ENCODE peak calls at places on chromosomes 4 and X, in eight cellular contexts. G is GM23248, B is hepatocyte, D is esophagus squamous epithelium, W is lower lobe of right lung, T is H1, M is iPS DF 6.9, L is tibial nerve. V is an unnamed sample.

GRCh38 chr4:71074452-71075299 is 81.2 kb downstream of the DCK start:
- DNase-seq in G (peak; percentile 49), B (no peak), D (no peak), W (no peak), T (no peak), M (no peak), L (no peak), V (no peak)

GRCh38 chrX:24169211-24169610 is 19.7 kb downstream of the ZFX start:
- DNase-seq in G (peak; percentile 17), B (no peak), D (no peak), W (no peak), T (no peak), M (no peak), L (no peak), V (no peak)

GRCh38 chrX:2572740-2573139 is 72.0 kb upstream of the DHRSX start:
- DNase-seq in G (peak; percentile 74), B (no peak), D (no peak), W (no peak), T (no peak), M (no peak), L (no peak), V (no peak)

GRCh38 chr4:141417387-141417786 is 196.7 kb downstream of the ZNF330 start:
- DNase-seq in G (peak; percentile 79), B (no peak), D (no peak), W (no peak), T (no peak), M (no peak), L (no peak), V (no peak)

GRCh38 chr4:17236686-17237085 is 275.2 kb downstream of the QDPR start:
- DNase-seq in G (peak; percentile 87), B (no peak), D (no peak), W (no peak), T (no peak), M (no peak), L (no peak), V (no peak)

GRCh38 chrX:140362861-140363260 is 142.0 kb downstream of the SOX3 start:
- DNase-seq in G (no peak), B (no peak), D (no peak), W (no peak), T (no peak), M (no peak), L (no peak), V (no peak)

GRCh38 chr4:6524436-6524835 is 50.6 kb upstream of the MAN2B2 start:
- DNase-seq in G (no peak), B (no peak), D (no peak), W (no peak), T (no peak), M (no peak), L (no peak), V (no peak)

GRCh38 chrX:2497961-2498780 is 2.6 kb downstream of the DHRSX start:
- DNase-seq in G (peak; percentile 55), B (peak; percentile 66), D (no peak), W (no peak), T (no peak), M (no peak), L (peak; percentile 20), V (no peak)

GRCh38 chr4:80306255-80306654 is 29.3 kb upstream of the CFAP299 start:
- DNase-seq in G (peak; percentile 66), B (no peak), D (no peak), W (no peak), T (no peak), M (no peak), L (no peak), V (no peak)

GRCh38 chr4:25107827-25108516 is 52.3 kb downstream of the SEPSECS start:
- DNase-seq in G (no peak), B (no peak), D (no peak), W (no peak), T (no peak), M (no peak), L (no peak), V (no peak)

GRCh38 chrX:39331062-39331704 is 529.9 kb downstream of the MID1IP1 start:
- DNase-seq in G (no peak), B (no peak), D (no peak), W (no peak), T (no peak), M (no peak), L (no peak), V (no peak)

DNA sequence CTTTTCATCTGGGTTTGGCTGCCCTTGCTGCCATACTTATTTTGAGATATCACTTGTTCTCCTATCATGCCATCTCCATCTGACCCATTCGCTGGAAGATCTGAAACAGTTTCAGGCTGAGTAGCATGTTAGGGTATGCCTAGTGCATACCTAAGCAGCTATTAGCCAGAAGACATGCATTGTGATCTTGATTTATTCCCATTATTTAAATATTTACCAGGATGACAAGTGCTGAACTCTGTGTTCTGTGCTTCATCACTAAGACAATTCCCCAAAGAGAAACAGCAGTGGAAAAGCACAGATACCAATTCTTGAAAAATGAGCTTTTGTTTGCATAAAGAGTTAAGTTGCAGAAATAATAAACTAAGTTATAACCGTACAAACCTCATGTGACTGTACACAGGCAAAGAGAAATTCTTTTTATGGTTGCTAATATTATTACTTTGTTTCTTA is 271.0 kb upstream of the ARSJ start:
- DNase-seq in G (no peak), B (no peak), D (no peak), W (no peak), T (no peak), M (no peak), L (no peak), V (no peak)
- H3K27ac ChIP-seq in G (no peak overlapping the region), B (no peak overlapping the region), D (no peak overlapping the region), W (no peak overlapping the region), T (no peak overlapping the region), M (no peak overlapping the region), L (no peak overlapping the region), V (no peak overlapping the region)

GRCh38 chrX:107449490-107450175 is at the start of gene FRMPD3:
- DNase-seq in G (peak; percentile 39), B (peak; percentile 26), D (no peak), W (no peak), T (no peak), M (no peak), L (no peak), V (peak; percentile 77)
- H3K4me3 ChIP-seq in G (peak within 1 kb of the TSS; percentile 43), B (peak within 1 kb of the TSS; percentile 8), D (peak within 1 kb of the TSS; percentile 65), W (peak within 1 kb of the TSS; percentile 43), T (peak within 1 kb of the TSS; percentile 75), M (peak within 1 kb of the TSS; percentile 38), L (peak within 1 kb of the TSS; percentile 50), V (peak within 1 kb of the TSS; percentile 41)

GRCh38 chr4:92234393-92235176 is 69.2 kb upstream of the GRID2 start:
- DNase-seq in G (peak; percentile 92), B (peak; percentile 59), D (no peak), W (no peak), T (no peak), M (no peak), L (no peak), V (no peak)
- H3K4me1 ChIP-seq in G (peaks cover 32% of the 10 kb centered on the region), B (peaks cover 6% of the 10 kb centered on the region), D (no peaks in the 10 kb centered on the region), W (peaks cover 4% of the 10 kb centered on the region), T (no peaks in the 10 kb centered on the region), M (no peaks in the 10 kb centered on the region), L (no peaks in the 10 kb centered on the region), V (no peaks in the 10 kb centered on the region)

GRCh38 chr4:110678517-110678916 is 55.6 kb upstream of the PITX2 start:
- DNase-seq in G (no peak), B (no peak), D (no peak), W (no peak), T (no peak), M (no peak), L (no peak), V (no peak)

GRCh38 chr4:110682311-110682710 is 59.4 kb upstream of the PITX2 start:
- DNase-seq in G (peak; percentile 33), B (no peak), D (no peak), W (no peak), T (no peak), M (no peak), L (no peak), V (no peak)

GRCh38 chr4:110683600-110683999 is 60.7 kb upstream of the PITX2 start:
- DNase-seq in G (no peak), B (no peak), D (no peak), W (no peak), T (no peak), M (no peak), L (no peak), V (no peak)

GRCh38 chr4:110681381-110681780 is 58.5 kb upstream of the PITX2 start:
- DNase-seq in G (peak; percentile 51), B (peak; percentile 24), D (no peak), W (no peak), T (no peak), M (no peak), L (no peak), V (no peak)

DNA sequence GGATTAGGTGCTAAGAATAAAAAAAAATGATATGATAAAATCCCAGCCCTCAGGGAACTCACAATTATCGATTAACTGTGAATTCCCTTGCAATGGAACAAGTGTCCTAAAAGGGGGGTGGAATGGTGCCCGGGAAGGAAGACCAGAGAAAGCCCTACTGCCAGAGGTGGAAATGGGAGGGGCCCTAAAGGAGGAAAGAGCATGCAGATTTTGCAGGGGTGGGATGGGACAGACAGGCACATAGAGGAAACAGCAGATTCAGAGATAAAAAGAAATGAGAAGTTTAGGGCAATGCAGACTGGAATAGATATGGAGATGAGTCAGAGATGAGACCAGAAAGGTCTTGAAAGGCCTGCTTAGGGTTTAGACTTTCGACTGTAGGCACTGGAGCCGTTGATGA is 57.3 kb upstream of the PITX2 start:
- DNase-seq in G (no peak), B (no peak), D (no peak), W (no peak), T (no peak), M (no peak), L (no peak), V (no peak)
- H3K27ac ChIP-seq in G (no peak overlapping the region), B (no peak overlapping the region), D (no peak overlapping the region), W (no peak overlapping the region), T (no peak overlapping the region), M (no peak overlapping the region), L (no peak overlapping the region), V (no peak overlapping the region)

DNA sequence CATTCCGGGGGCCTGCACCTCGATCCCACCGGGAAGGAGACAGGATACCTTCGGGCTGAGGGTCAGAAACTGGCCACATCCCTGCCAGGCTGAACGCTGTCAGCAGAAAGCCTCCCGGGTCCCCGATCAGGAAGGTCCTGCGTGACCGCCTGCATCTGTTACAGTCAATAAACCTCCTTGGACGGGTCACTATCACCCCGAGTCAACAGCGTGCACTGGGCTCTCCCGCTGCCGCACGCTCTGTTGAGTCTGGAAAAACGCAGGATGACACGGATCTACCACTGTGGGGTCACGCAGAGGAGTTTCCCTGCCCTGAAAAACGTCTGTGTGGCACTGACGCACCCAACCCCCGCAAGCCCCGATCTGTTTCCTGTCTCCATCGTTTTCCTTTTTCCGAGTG is 12.1 kb downstream of the PPP2R3B start:
- DNase-seq in G (peak; percentile 56), B (no peak), D (no peak), W (no peak), T (no peak), M (no peak), L (no peak), V (no peak)
- H3K4me3 ChIP-seq in G (peak overlapping the region; percentile 76), B (no peak overlapping the region), D (peak overlapping the region; percentile 68), W (peak overlapping the region; percentile 47), T (peak overlapping the region; percentile 64), M (no peak overlapping the region), L (peak overlapping the region; percentile 58), V (no peak overlapping the region)

GRCh38 chr4:8917321-8917811 is 45.7 kb upstream of the HMX1 start:
- DNase-seq in G (no peak), B (peak; percentile 2), D (no peak), W (peak; percentile 38), T (peak; percentile 43), M (no peak), L (no peak), V (no peak)
- H3K4me1 ChIP-seq in G (peaks cover 2% of the 10 kb centered on the region), B (no peaks in the 10 kb centered on the region), D (no peaks in the 10 kb centered on the region), W (no peaks in the 10 kb centered on the region), T (no peaks in the 10 kb centered on the region), M (no peaks in the 10 kb centered on the region), L (no peaks in the 10 kb centered on the region), V (no peaks in the 10 kb centered on the region)

V was measured in aorta.